ENCODE peak calls at places on chromosomes 3 and 15, in seven cellular contexts. W is activated naive CD8-positive, alpha-beta T cell treated with anti-CD3 and anti-CD28 coated beads, Interleukin-2, amount 50 U/mL, for 16 hours; T is NCI-H2081; M is epithelial cell of esophagus; C is COR-L47; J is stromal cell of bone marrow; R is activated CD4-positive, alpha-beta T cell treated with anti-CD3 and anti-CD28 coated beads, Interleukin-2, amount 50 U/mL, for 1 hour. K is an unnamed sample.

GRCh38 chr3:196186661-196187573 is 24.3 kb downstream of the ZDHHC19 start:
- DNase-seq in R (no peak), C (peak), M (no peak), W (no peak), J (no peak), T (peak), K (peak)

GRCh38 chr15:70902105-70902504 is 9.5 kb downstream of the LRRC49 start:
- DNase-seq in J (peak), R (no peak), W (no peak), M (peak), T (no peak), C (no peak), K (no peak)

GRCh38 chr3:196600359-196600758 is 31.9 kb downstream of the FBXO45 start:
- DNase-seq in C (no peak), T (no peak), W (no peak), J (no peak), M (no peak), R (no peak), K (no peak)

GRCh38 chr3:165544432-165544831 is 292.8 kb downstream of the BCHE start:
- DNase-seq in W (no peak), T (no peak), C (no peak), J (no peak), R (no peak), M (no peak), K (no peak)

GRCh38 chr15:95922431-95922830 is 408.1 kb upstream of the NR2F2 start:
- DNase-seq in R (no peak), T (no peak), M (peak), C (no peak), W (no peak), J (no peak), K (no peak)

GRCh38 chr3:184485906-184486305 is 75.7 kb upstream of the EPHB3 start:
- DNase-seq in J (no peak), W (no peak), M (no peak), T (no peak), R (no peak), C (no peak), K (no peak)

GRCh38 chr15:44347495-44347894 is 59.0 kb downstream of the GOLM2 start:
- DNase-seq in J (no peak), C (no peak), M (no peak), R (no peak), T (no peak), W (no peak), K (no peak)

GRCh38 chr15:92580933-92581445 is 74.6 kb downstream of the FAM174B start:
- DNase-seq in R (no peak), J (no peak), C (no peak), W (no peak), M (no peak), T (no peak), K (no peak)

GRCh38 chr3:71441217-71441924 is 142.2 kb downstream of the FOXP1 start:
- DNase-seq in J (no peak), R (no peak), W (no peak), C (no peak), T (no peak), M (peak), K (no peak)

GRCh38 chr15:77617507-77618285 is 15.0 kb downstream of the LINGO1 start:
- DNase-seq in C (peak), W (no peak), M (peak), J (no peak), R (no peak), T (no peak), K (no peak)

GRCh38 chr3:22862111-22862510 is 341.0 kb upstream of the UBE2E2 start:
- DNase-seq in T (no peak), R (no peak), W (no peak), M (no peak), J (no peak), C (no peak), K (no peak)

GRCh38 chr3:23264413-23264812 is 61.3 kb downstream of the UBE2E2 start:
- DNase-seq in J (peak), T (no peak), W (no peak), M (peak), R (no peak), C (no peak), K (no peak)

GRCh38 chr3:46222435-46223161 is 14.5 kb upstream of the CCR1 start:
- DNase-seq in C (no peak), W (no peak), R (no peak), J (no peak), T (no peak), M (peak), K (no peak)

GRCh38 chr3:144114767-144115166 is 143.1 kb downstream of the DIPK2A start:
- DNase-seq in T (peak), W (no peak), J (no peak), M (no peak), C (no peak), R (no peak), K (no peak)

GRCh38 chr3:172546105-172546504 is 22.9 kb upstream of the TNFSF10 start:
- DNase-seq in C (no peak), W (no peak), T (no peak), R (no peak), M (peak), J (no peak), K (no peak)

GRCh38 chr3:102979682-102980378 is 545.0 kb downstream of the ZPLD1 start:
- DNase-seq in J (peak), R (no peak), M (peak), W (no peak), C (no peak), T (no peak), K (no peak)

GRCh38 chr3:12782172-12782815 is 14.2 kb upstream of the CAND2 start:
- DNase-seq in M (no peak), W (no peak), T (no peak), R (no peak), J (no peak), C (no peak), K (no peak)

GRCh38 chr3:13612829-13613228 is 63.9 kb downstream of the FBLN2 start:
- DNase-seq in J (peak), T (no peak), C (no peak), R (no peak), M (peak), W (no peak), K (no peak)

GRCh38 chr15:101013151-101013550 is 94.0 kb downstream of the LRRK1 start:
- DNase-seq in M (no peak), C (no peak), T (no peak), R (no peak), W (no peak), J (no peak), K (no peak)

GRCh38 chr3:4664412-4664811 is 171.3 kb downstream of the ITPR1 start:
- DNase-seq in R (no peak), W (no peak), J (no peak), T (no peak), C (no peak), M (no peak), K (no peak)

K was measured in NCI-H1105.